ENCODE peak calls at places on chromosomes 1 and 21, in seven cellular contexts. W is right atrium auricular region; L is central memory CD4-positive, alpha-beta T cell; J is AG04450; K is uterus; U is NCI-H82; D is amniotic stem cell. S is an unnamed sample.

GRCh38 chr1:6498576-6499111 is 7.2 kb upstream of the PLEKHG5 start:
- DNase-seq in D (no peak), J (no peak), K (no peak), W (no peak), L (no peak), U (no peak), S (no peak)

GRCh38 chr1:112743174-112744018 is 28.3 kb upstream of the PPM1J start:
- DNase-seq in D (no peak), W (no peak), J (no peak), K (no peak), U (peak), L (no peak), S (peak)

GRCh38 chr1:206709772-206710456 is 25.2 kb downstream of the MAPKAPK2 start:
- DNase-seq in J (no peak), L (no peak), D (no peak), W (no peak), K (no peak), U (peak), S (no peak)

GRCh38 chr1:76835203-76835602 is 32.1 kb upstream of the ST6GALNAC5 start:
- DNase-seq in U (no peak), L (no peak), K (no peak), W (no peak), J (no peak), D (no peak), S (no peak)

GRCh38 chr1:154430903-154431302 is 25.8 kb downstream of the IL6R start:
- DNase-seq in W (no peak), U (no peak), L (no peak), J (no peak), D (no peak), K (no peak), S (no peak)

GRCh38 chr1:79042117-79042516 is 35.6 kb upstream of the ADGRL4 start:
- DNase-seq in J (peak), L (no peak), K (no peak), D (no peak), W (no peak), U (no peak), S (no peak)

GRCh38 chr1:119732465-119733168 is 20.9 kb downstream of the PHGDH start:
- DNase-seq in D (no peak), K (no peak), W (no peak), U (no peak), L (no peak), J (no peak), S (no peak)

GRCh38 chr1:197393105-197393504 is 125.1 kb downstream of the CRB1 start:
- DNase-seq in L (peak), W (no peak), J (no peak), D (no peak), K (no peak), U (no peak), S (no peak)

GRCh38 chr1:27724961-27725373 is 794 bp upstream of the FAM76A start:
- DNase-seq in L (no peak), U (peak), D (no peak), K (peak), W (peak), J (no peak), S (peak)

GRCh38 chr21:42163511-42163863 is 55.5 kb upstream of the ABCG1 start:
- DNase-seq in K (no peak), U (no peak), D (no peak), J (no peak), L (no peak), W (no peak), S (no peak)

GRCh38 chr1:11543392-11543791 is 64.4 kb downstream of the DISP3 start:
- DNase-seq in K (no peak), W (no peak), L (no peak), J (no peak), D (no peak), U (no peak), S (no peak)

GRCh38 chr1:44672254-44672955 is 1.9 kb downstream of the TMEM53 start:
- DNase-seq in J (no peak), U (no peak), W (peak), D (no peak), K (no peak), L (no peak), S (no peak)

GRCh38 chr1:46315669-46316403 is 12.3 kb downstream of the UQCRH start:
- DNase-seq in U (no peak), W (no peak), J (no peak), D (no peak), K (no peak), L (no peak), S (no peak)

GRCh38 chr1:160166459-160166858 is 15.1 kb downstream of the ATP1A4 start:
- DNase-seq in K (no peak), L (no peak), U (no peak), J (no peak), W (no peak), D (no peak), S (no peak)

GRCh38 chr21:39633770-39634181 is 21.0 kb downstream of the B3GALT5 start:
- DNase-seq in L (no peak), U (no peak), W (no peak), D (peak), J (peak), K (no peak), S (no peak)

GRCh38 chr1:147579532-147580199 is 38.4 kb downstream of the BCL9 start:
- DNase-seq in J (peak), K (no peak), L (no peak), W (no peak), D (no peak), U (no peak), S (no peak)

GRCh38 chr1:79460773-79461436 is 454.4 kb upstream of the ADGRL4 start:
- DNase-seq in L (no peak), J (no peak), D (no peak), U (no peak), K (no peak), W (no peak), S (no peak)

GRCh38 chr1:36530261-36530660 is 47.5 kb upstream of the CSF3R start:
- DNase-seq in U (no peak), J (no peak), L (no peak), K (no peak), W (no peak), D (no peak), S (peak)

GRCh38 chr1:230992100-230992774 is 13.3 kb downstream of the ARV1 start:
- DNase-seq in D (no peak), L (no peak), U (no peak), W (no peak), K (no peak), J (no peak), S (no peak)

GRCh38 chr1:31570228-31570627 is 6.1 kb upstream of the TINAGL1 start:
- DNase-seq in W (peak), D (no peak), K (no peak), J (no peak), U (peak), L (no peak), S (peak)

GRCh38 chr21:43884012-43884860 is 19.2 kb downstream of the AGPAT3 start:
- DNase-seq in K (no peak), L (no peak), J (no peak), U (peak), W (no peak), D (no peak), S (no peak)

GRCh38 chr1:220189750-220190347 is 82.4 kb downstream of the RAB3GAP2 start:
- DNase-seq in L (no peak), J (no peak), D (peak), K (no peak), W (no peak), U (peak), S (no peak)

GRCh38 chr1:28064064-28064463 is 24.3 kb downstream of the EYA3 start:
- DNase-seq in J (no peak), U (no peak), L (no peak), K (no peak), W (no peak), D (peak), S (no peak)

GRCh38 chr1:246537441-246537840 is 28.6 kb downstream of the TFB2M start:
- DNase-seq in U (no peak), K (no peak), L (no peak), W (peak), J (no peak), D (no peak), S (peak)

GRCh38 chr1:236998571-236998970 is 5.7 kb downstream of the MT1HL1 start:
- DNase-seq in J (no peak), L (no peak), D (no peak), W (no peak), U (no peak), K (no peak), S (no peak)

GRCh38 chr1:226763741-226764264 is 24.7 kb upstream of the ITPKB start:
- DNase-seq in U (peak), D (peak), L (peak), K (no peak), J (peak), W (no peak), S (no peak)